ENCODE peak calls at places on chromosomes 16 and 17, in ten cellular contexts. O, H, K, X, W, T, M, C, N and B are unnamed samples.

GRCh38 chr16:47366228-47366627 is 94.6 kb downstream of the ITFG1 start:
- DNase-seq in M (no peak), X (no peak), W (no peak), H (no peak), T (no peak), N (no peak), K (no peak), C (no peak), O (no peak), B (no peak)

GRCh38 chr16:84115919-84116719 is 623 bp downstream of the MBTPS1 start:
- DNase-seq in X (no peak), O (no peak), T (no peak), K (peak), C (peak), N (no peak), H (no peak), W (no peak), M (peak), B (no peak)

GRCh38 chr17:64736804-64737492 is 74.8 kb upstream of the SMURF2 start:
- DNase-seq in M (peak), C (peak), N (peak), H (no peak), X (no peak), W (no peak), K (no peak), O (no peak), T (no peak), B (no peak)

GRCh38 chr16:27251561-27252205 is 16.9 kb downstream of the NSMCE1 start:
- DNase-seq in K (no peak), M (no peak), X (no peak), O (no peak), C (no peak), T (no peak), W (no peak), N (no peak), H (no peak), B (no peak)

GRCh38 chr17:55284944-55285339 is 20.2 kb downstream of the HLF start:
- DNase-seq in C (no peak), N (no peak), X (no peak), H (no peak), K (no peak), T (no peak), M (no peak), O (no peak), W (no peak), B (no peak)

GRCh38 chr16:3467920-3468319 is 24.4 kb downstream of the NAA60 start:
- DNase-seq in H (no peak), N (no peak), T (no peak), M (peak), W (no peak), K (no peak), O (no peak), C (no peak), X (no peak), B (no peak)

GRCh38 chr16:80984124-80984892 is 22.4 kb downstream of the CMC2 start:
- DNase-seq in X (no peak), W (no peak), O (no peak), T (no peak), N (no peak), H (no peak), M (no peak), C (no peak), K (no peak), B (no peak)

GRCh38 chr16:28010671-28011070 is 52.8 kb downstream of the GSG1L start:
- DNase-seq in T (no peak), H (no peak), N (no peak), W (no peak), X (no peak), K (no peak), M (peak), O (no peak), C (no peak), B (no peak)

GRCh38 chr16:1154291-1154886 is 1.5 kb downstream of the CACNA1H start:
- DNase-seq in N (no peak), T (no peak), C (no peak), W (no peak), K (no peak), O (no peak), X (no peak), M (peak), H (no peak), B (no peak)

GRCh38 chr17:4427505-4427904 is 6.2 kb upstream of the SPNS3 start:
- DNase-seq in K (no peak), T (no peak), C (no peak), X (no peak), O (no peak), N (no peak), H (no peak), M (no peak), W (no peak), B (no peak)

GRCh38 chr17:4420692-4421131 is 13.0 kb upstream of the SPNS3 start:
- DNase-seq in X (peak), H (peak), M (peak), N (peak), C (peak), K (peak), O (no peak), W (no peak), T (peak), B (peak)

DNA sequence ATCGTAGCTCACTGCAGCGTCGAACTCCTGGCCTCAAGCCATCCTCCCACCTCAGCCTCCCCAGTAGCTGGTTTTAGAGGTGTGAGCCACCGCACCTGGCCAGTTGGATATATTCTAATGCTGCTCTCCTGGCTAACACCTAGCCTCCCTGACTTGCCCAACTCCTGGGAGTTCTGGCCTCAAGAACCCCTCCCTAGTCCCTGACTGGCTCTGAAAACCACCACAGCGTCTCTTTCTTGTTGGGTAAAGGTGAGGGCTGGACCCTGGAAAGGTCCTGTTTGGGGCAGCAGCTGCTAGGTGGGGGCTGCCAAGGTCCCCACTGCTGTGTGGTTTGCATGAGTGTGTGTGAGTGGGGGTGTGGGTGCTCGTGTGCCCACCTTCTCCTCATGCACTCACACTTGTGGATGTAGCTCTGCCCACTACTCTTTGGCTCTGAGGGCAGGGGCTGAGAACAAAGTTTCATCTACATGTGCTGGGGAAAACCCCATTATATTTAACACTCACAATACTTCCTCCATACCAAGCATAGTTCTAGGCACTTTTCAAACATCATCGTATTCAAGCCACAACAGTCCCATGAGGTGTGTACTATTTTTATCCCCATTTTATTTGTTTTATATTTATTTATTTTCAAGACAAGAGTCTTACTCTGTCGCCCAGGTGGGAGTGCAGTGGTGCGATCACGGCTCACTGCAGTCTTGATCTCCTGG is 7.1 kb upstream of the SPNS3 start:
- DNase-seq in N (no peak), C (no peak), T (no peak), K (no peak), M (no peak), O (no peak), W (no peak), X (no peak), H (no peak), B (no peak)
- TF ChIP-seq CTCF in N (no peak), C (no peak), T (no peak), K (no peak), M (no peak), O (no peak), W (no peak), X (no peak), H (no peak), B (no peak)

GRCh38 chr17:75260679-75261335 is 599 bp downstream of the GGA3 start:
- DNase-seq in K (no peak), M (peak), H (no peak), O (no peak), N (no peak), W (no peak), C (no peak), T (no peak), X (no peak), B (no peak)
- TF ChIP-seq CTCF in K (no peak), M (no peak), H (no peak), O (no peak), N (no peak), W (no peak), C (no peak), T (no peak), X (no peak), B (no peak)

DNA sequence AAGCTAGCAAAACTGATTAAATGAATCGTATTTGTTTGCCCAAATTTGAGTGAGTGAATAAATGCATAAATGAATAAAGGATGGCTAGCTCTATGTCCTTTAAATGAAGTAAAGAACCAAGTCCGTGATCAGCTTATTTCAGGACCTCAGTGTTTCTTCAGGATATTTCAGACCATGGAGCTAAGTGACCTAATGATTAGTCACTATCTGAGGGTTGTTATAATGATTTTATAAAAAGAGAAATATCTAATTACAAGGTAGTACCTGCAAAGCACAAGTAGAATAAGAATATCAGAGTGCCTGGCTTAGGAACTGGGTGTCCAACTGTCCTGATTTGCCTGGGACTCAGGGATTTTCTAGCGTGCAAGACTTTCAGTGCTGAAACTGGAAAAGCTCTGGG is 12.5 kb downstream of the KCNJ2 start:
- DNase-seq in K (peak), W (no peak), O (no peak), T (no peak), N (no peak), C (no peak), M (peak), X (no peak), H (no peak), B (no peak)
- TF ChIP-seq CTCF in K (no peak), W (no peak), O (no peak), T (no peak), N (no peak), C (no peak), M (no peak), X (no peak), H (no peak), B (no peak)

GRCh38 chr16:88487124-88487432 is 34.0 kb downstream of the ZFPM1 start:
- DNase-seq in O (no peak), N (no peak), C (no peak), W (no peak), X (no peak), H (no peak), T (no peak), K (no peak), M (no peak), B (no peak)
- TF ChIP-seq CTCF in O (no peak), N (no peak), C (no peak), W (no peak), X (no peak), H (no peak), T (no peak), K (no peak), M (no peak), B (no peak)

GRCh38 chr16:50372611-50373344 is 4.0 kb upstream of the BRD7 start:
- DNase-seq in K (peak), N (no peak), W (no peak), X (no peak), M (peak), T (no peak), C (no peak), H (no peak), O (peak), B (peak)

GRCh38 chr16:50373780-50374179 is 5.0 kb upstream of the BRD7 start:
- DNase-seq in T (no peak), O (no peak), W (no peak), M (no peak), K (no peak), X (no peak), C (no peak), N (no peak), H (no peak), B (no peak)

GRCh38 chr16:50373345-50373701 is 4.5 kb upstream of the BRD7 start:
- DNase-seq in M (no peak), X (no peak), K (no peak), W (no peak), N (no peak), H (no peak), O (no peak), T (no peak), C (no peak), B (no peak)

GRCh38 chr16:50371036-50371716 is 2.4 kb upstream of the BRD7 start:
- DNase-seq in X (no peak), N (no peak), T (no peak), W (no peak), H (no peak), M (no peak), K (no peak), C (no peak), O (no peak), B (no peak)

DNA sequence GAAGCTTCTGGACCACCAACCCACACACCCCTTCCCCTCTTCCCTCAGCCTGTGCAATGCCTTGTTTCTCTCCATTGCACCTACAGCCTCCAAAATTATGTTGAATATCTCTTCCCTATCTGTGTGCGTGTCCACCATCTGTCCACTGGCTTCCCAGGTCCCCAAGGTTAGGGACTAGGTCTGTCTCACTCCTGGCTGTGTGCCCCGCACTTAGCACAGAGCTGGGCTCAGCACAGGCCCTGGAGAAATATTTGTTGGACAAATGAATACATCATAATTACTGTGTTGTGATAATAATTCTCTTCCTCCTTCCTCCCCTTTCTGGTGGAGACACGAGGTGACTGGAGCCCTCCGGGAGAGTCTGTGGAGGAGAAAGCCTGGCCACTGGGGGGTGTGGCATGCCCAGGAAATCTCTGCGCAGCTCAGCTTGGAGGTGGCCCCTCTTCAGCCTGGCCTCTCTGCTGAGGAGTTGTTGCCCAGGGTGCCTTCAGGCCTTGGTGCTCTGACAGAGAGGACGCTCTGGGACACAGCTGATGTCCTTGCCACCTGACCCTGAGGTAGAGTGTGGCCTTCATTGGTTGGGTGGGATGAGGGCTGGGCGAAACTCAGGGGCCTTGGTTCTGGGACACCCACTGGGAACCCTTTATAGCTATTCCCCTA is 3.3 kb upstream of the BRD7 start:
- DNase-seq in N (no peak), W (no peak), C (no peak), X (no peak), O (no peak), K (no peak), T (no peak), M (peak), H (no peak), B (no peak)
- TF ChIP-seq CTCF in N (no peak), W (no peak), C (no peak), X (no peak), O (no peak), K (no peak), T (peak), M (peak), H (no peak), B (peak)

GRCh38 chr16:75803753-75804152 is 77.5 kb upstream of the CPHXL start:
- DNase-seq in C (no peak), O (no peak), M (no peak), N (no peak), T (no peak), X (no peak), W (no peak), K (no peak), H (no peak), B (no peak)

GRCh38 chr16:75806487-75806886 is 80.2 kb upstream of the CPHXL start:
- DNase-seq in O (no peak), H (no peak), K (no peak), X (no peak), N (no peak), M (no peak), T (no peak), C (no peak), W (no peak), B (no peak)

GRCh38 chr16:75810342-75810741 is 84.1 kb upstream of the CPHXL start:
- DNase-seq in M (no peak), N (no peak), O (no peak), X (no peak), T (no peak), C (no peak), K (no peak), H (no peak), W (no peak), B (no peak)

GRCh38 chr16:75804368-75804767 is 78.1 kb upstream of the CPHXL start:
- DNase-seq in M (no peak), H (no peak), T (no peak), X (no peak), W (no peak), O (no peak), K (no peak), N (no peak), C (no peak), B (no peak)

GRCh38 chr16:75805946-75806345 is 79.7 kb upstream of the CPHXL start:
- DNase-seq in X (no peak), M (no peak), O (no peak), H (no peak), C (no peak), W (no peak), T (no peak), K (no peak), N (no peak), B (no peak)
- TF ChIP-seq CTCF in X (no peak), M (no peak), O (no peak), H (no peak), C (no peak), W (no peak), T (no peak), K (no peak), N (no peak), B (no peak)

DNA sequence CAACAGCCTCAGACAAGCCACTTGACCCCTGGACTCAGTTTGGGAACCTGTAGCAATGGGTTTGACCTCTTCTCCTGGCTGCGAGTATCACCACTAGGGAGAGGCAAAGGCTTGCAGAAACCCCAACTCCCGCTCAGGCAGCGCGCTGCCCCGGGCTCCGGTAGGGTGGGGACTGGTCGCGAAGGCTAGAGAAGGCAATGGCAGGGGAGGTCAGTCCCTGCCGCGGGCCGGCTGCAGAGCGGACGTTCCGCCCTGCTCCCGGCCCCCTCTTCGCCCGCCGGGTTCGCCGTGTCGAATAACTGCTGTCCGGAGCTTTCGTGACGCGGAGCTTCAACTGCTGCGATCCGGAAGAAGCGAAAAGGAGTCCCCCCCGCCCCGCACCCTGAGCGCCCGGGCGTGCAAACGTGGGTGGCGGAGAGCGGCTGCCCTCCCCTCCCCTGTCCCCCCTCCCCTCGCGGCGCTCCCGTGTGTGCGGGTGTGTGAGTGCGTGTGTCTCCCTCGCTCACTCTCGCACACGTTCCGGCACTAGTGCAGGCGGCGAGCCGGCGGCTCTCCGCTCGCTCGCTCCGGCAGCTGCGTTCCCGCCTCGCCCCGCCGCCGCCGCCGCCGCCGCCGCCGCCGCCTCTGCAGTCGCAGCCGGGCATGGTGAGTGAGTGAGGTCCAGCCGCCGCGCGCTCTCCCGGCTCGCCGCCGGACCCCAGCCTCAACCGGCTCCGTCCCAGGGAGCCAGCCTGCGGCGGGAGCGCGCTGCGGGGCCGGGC is 792 bp upstream of the SHISA6 start:
- DNase-seq in N (no peak), O (peak), T (peak), W (no peak), M (no peak), H (no peak), C (peak), X (no peak), K (no peak), B (no peak)
- TF ChIP-seq CTCF in N (no peak), O (no peak), T (peak), W (no peak), M (no peak), H (no peak), C (peak), X (no peak), K (no peak), B (no peak)